ENCODE peak calls at places on chromosomes 13 and 19, in six cellular contexts. I is activated CD8-positive, alpha-beta memory T cell treated with anti-CD3 and anti-CD28 coated beads for 1 hour; G is cardiac muscle cell; A is choroid plexus epithelial cell; V is stromal cell of bone marrow; P is stimulated activated CD4-positive, alpha-beta T cell treated with anti-CD3 and anti-CD28 coated beads, Interleukin-4, amount 100 ng/mL, for 24 hours. K is an unnamed sample.
A peak's percentile ranks its signal among the peaks of the same experiment; 100 is the strongest.

GRCh38 chr13:92355213-92355612 is 871.4 kb upstream of the GPC6 start:
- DNase-seq in P (no peak), V (no peak), G (peak; percentile 84), I (no peak), A (peak; percentile 86), K (no peak)

GRCh38 chr19:39335168-39335567 is 675 bp downstream of the GMFG start:
- DNase-seq in G (no peak), P (peak; percentile 31), I (no peak), A (no peak), V (no peak), K (no peak)

GRCh38 chr13:25911020-25911419 is 140.8 kb downstream of the SHISA2 start:
- DNase-seq in A (no peak), P (no peak), G (no peak), I (no peak), V (no peak), K (peak; percentile 8)

GRCh38 chr19:48656840-48657474 is 11.0 kb upstream of the CA11 start:
- DNase-seq in A (peak; percentile 86), G (peak; percentile 76), P (no peak), V (peak; percentile 83), I (no peak), K (no peak)

GRCh38 chr19:44596428-44597130 is 16.8 kb upstream of the IGSF23 start:
- DNase-seq in G (no peak), P (no peak), A (no peak), I (no peak), V (no peak), K (no peak)

GRCh38 chr19:6418562-6418932 is 6.1 kb downstream of the KHSRP start:
- DNase-seq in I (no peak), P (no peak), V (no peak), G (no peak), A (no peak), K (no peak)

GRCh38 chr19:32719611-32720059 is at the start of gene TDRD12:
- DNase-seq in G (no peak), A (peak; percentile 6), I (no peak), V (no peak), P (no peak), K (no peak)

GRCh38 chr13:62193919-62194318 is 778.3 kb upstream of the PCDH20 start:
- DNase-seq in V (no peak), P (no peak), I (no peak), A (no peak), G (no peak), K (no peak)

GRCh38 chr13:44174769-44175425 is 198.7 kb upstream of the SERP2 start:
- DNase-seq in V (peak; percentile 25), G (peak; percentile 83), P (no peak), A (peak; percentile 64), I (no peak), K (no peak)